ENCODE peak calls at places on chromosomes 11 and 22, in five cellular contexts. C is neural progenitor cell, E is Calu3, W is mucosa of descending colon, L is AG04449. V is an unnamed sample.

GRCh38 chr11:18650859-18651557 is 16.9 kb upstream of the SPTY2D1 start:
- DNase-seq in C (peak), W (peak), E (peak), L (no peak), V (peak)

GRCh38 chr11:120952503-120953229 is 71.2 kb upstream of the TBCEL start:
- DNase-seq in C (peak), L (peak), E (peak), W (peak), V (peak)

GRCh38 chr11:65915821-65916251 is 3.0 kb downstream of the C11orf68 start:
- DNase-seq in L (peak), E (peak), W (peak), C (no peak), V (peak)

GRCh38 chr11:91749231-91749630 is 475.4 kb upstream of the FAT3 start:
- DNase-seq in C (no peak), E (no peak), W (no peak), L (no peak), V (no peak)

GRCh38 chr11:76153609-76153949 is 52.7 kb downstream of the WNT11 start:
- DNase-seq in E (no peak), C (no peak), L (peak), W (no peak), V (no peak)

GRCh38 chr11:62139526-62140301 is 15.9 kb downstream of the INCENP start:
- DNase-seq in L (no peak), E (no peak), W (no peak), C (no peak), V (no peak)

GRCh38 chr11:11980841-11981308 is 27.6 kb downstream of the DKK3 start:
- DNase-seq in C (no peak), L (no peak), W (no peak), E (no peak), V (no peak)

GRCh38 chr11:30876656-30877371 is 290.7 kb upstream of the MPPED2 start:
- DNase-seq in L (no peak), E (no peak), W (no peak), C (no peak), V (no peak)

GRCh38 chr11:40885257-40885947 is 574.0 kb downstream of the LRRC4C start:
- DNase-seq in C (no peak), W (no peak), L (no peak), E (no peak), V (no peak)

GRCh38 chr22:19892249-19892879 is 37.7 kb upstream of the GNB1L start:
- DNase-seq in W (no peak), E (no peak), L (no peak), C (peak), V (no peak)

GRCh38 chr11:104148074-104148473 is 15.9 kb downstream of the PDGFD start:
- DNase-seq in C (no peak), E (no peak), W (no peak), L (no peak), V (peak)

GRCh38 chr22:26589845-26590524 is at the start of gene TPST2:
- DNase-seq in L (no peak), C (peak), E (peak), W (peak), V (peak)

GRCh38 chr11:88284306-88285057 is 53.1 kb downstream of the CTSC start:
- DNase-seq in E (no peak), W (no peak), L (no peak), C (no peak), V (no peak)

GRCh38 chr11:12893787-12894672 is 115.1 kb upstream of the RASSF10 start:
- DNase-seq in L (no peak), C (peak), E (peak), W (peak), V (peak)

GRCh38 chr11:71266114-71266833 is 13.9 kb upstream of the SHANK2 start:
- DNase-seq in W (peak), E (peak), L (no peak), C (no peak), V (no peak)

GRCh38 chr22:38513063-38513462 is 7.0 kb upstream of the DDX17 start:
- DNase-seq in C (peak), E (peak), W (peak), L (no peak), V (no peak)

GRCh38 chr11:66956689-66957290 is 1.4 kb downstream of the PC start:
- DNase-seq in E (peak), C (peak), L (no peak), W (no peak), V (no peak)

GRCh38 chr11:75406338-75406777 is 7.0 kb downstream of the RPS3 start:
- DNase-seq in W (no peak), E (no peak), L (no peak), C (no peak), V (no peak)

GRCh38 chr11:20021771-20022362 is 138.4 kb downstream of the DBX1 start:
- DNase-seq in L (no peak), W (no peak), E (peak), C (peak), V (no peak)

GRCh38 chr22:37069319-37069718 is 17.8 kb downstream of the KCTD17 start:
- DNase-seq in L (no peak), W (no peak), E (no peak), C (no peak), V (no peak)

GRCh38 chr11:1656061-1656441 is 26.5 kb downstream of the KRTAP5-5 start:
- DNase-seq in L (no peak), W (no peak), E (no peak), C (no peak), V (no peak)

GRCh38 chr11:1574256-1575242 is 2.5 kb upstream of the DUSP8 start:
- DNase-seq in W (peak), L (no peak), C (peak), E (peak), V (no peak)

GRCh38 chr11:119207607-119208006 is 1.5 kb downstream of the CBL start:
- DNase-seq in W (no peak), E (no peak), L (no peak), C (no peak), V (no peak)

GRCh38 chr11:78030429-78031325 is 7.6 kb upstream of the KCTD14 start:
- DNase-seq in E (peak), C (peak), L (no peak), W (peak), V (peak)

GRCh38 chr11:131378931-131379330 is 8.5 kb downstream of the NTM start:
- DNase-seq in L (no peak), C (no peak), W (no peak), E (no peak), V (no peak)

GRCh38 chr11:10778217-10778970 is 27.3 kb downstream of the CTR9 start:
- DNase-seq in E (no peak), W (no peak), L (peak), C (no peak), V (peak)

GRCh38 chr22:30752771-30753170 is 58.1 kb downstream of the OSBP2 start:
- DNase-seq in E (no peak), C (no peak), L (no peak), W (no peak), V (no peak)

GRCh38 chr22:30753701-30754100 is 59.0 kb downstream of the OSBP2 start:
- DNase-seq in L (no peak), C (no peak), W (no peak), E (no peak), V (no peak)

GRCh38 chr22:30754521-30754920 is 59.8 kb downstream of the OSBP2 start:
- DNase-seq in E (no peak), W (no peak), C (no peak), L (no peak), V (no peak)

GRCh38 chr22:30755760-30756124 is 61.1 kb downstream of the OSBP2 start:
- DNase-seq in W (no peak), L (no peak), C (no peak), E (no peak), V (no peak)

DNA sequence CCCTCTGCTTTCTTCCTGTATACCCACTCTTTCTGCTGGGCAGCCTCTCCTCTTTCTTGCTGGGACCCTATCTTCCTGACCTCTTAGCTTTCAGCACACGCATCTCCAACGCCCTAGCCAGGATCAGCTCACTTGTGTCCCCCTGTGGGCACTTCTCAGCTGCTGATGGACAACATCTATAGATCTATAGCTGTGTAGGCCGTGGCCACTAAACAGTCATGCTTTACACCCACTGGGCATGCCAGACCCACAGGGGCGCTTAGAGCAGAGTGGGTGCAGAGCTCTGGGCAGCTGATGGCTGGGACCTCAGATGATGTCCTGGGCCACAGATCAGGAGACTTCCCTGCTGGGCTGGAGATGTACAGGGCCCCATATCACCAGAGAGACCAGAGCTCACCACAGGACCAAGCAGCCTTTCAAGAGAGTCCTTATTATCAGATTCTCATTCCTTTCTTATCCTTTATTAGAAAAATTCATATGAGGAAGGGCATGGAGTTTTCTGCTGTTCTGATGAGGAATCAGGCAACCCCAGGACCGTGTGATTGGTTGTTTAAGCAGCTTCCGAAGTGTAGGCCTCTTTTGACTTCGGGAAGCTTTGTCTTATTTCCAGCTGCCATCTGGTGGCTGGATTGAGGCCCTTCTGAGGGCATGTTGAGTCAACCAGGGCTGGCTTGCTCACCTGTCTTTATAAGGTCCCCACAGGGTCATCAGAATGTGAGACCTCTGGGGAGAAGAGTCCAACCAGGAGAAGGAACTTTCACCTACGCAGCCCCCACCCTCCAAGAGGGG is 60.5 kb downstream of the OSBP2 start:
- DNase-seq in E (peak), W (peak), L (peak), C (peak), V (peak)
- TF ChIP-seq CTCF in E (peak), W (peak), L (peak), C (peak), V (peak)

GRCh38 chr11:370087-370941 is 1.0 kb downstream of the B4GALNT4 start:
- DNase-seq in C (peak), W (no peak), E (no peak), L (no peak), V (no peak)
- TF ChIP-seq CTCF in C (peak), W (no peak), E (no peak), L (no peak), V (peak)

GRCh38 chr11:101759771-101760450 is 154.9 kb upstream of the CEP126 start:
- DNase-seq in E (no peak), L (no peak), W (no peak), C (no peak), V (no peak)
- TF ChIP-seq CTCF in E (no peak), L (no peak), W (no peak), C (no peak), V (peak)

DNA sequence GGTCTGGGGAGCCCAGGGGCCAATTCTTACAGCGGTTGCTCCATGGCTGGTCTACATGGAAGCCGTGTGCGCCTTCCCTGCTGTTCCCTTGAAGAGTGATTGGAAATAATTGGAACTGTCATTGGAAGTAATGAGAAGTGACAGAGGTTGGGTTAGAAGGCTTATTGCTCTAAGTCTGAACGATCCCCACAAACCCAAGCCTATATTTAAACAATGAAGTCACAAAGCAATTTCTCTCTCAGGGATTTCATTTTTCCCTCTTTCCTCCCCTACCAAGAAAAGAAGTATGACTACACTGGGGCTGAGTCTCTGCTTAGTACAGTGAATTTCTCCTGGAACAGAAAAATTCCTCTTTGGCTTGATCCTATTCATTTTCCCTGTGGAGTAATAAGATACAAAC is 7.8 kb downstream of the CLMP start:
- DNase-seq in C (no peak), L (no peak), W (no peak), E (no peak), V (no peak)
- TF ChIP-seq CTCF in C (no peak), L (no peak), W (no peak), E (no peak), V (no peak)

GRCh38 chr11:69922015-69922595 is 102.9 kb upstream of the FGF3 start:
- DNase-seq in E (no peak), L (no peak), W (no peak), C (no peak), V (no peak)
- TF ChIP-seq CTCF in E (no peak), L (no peak), W (no peak), C (no peak), V (no peak)

GRCh38 chr11:36469063-36469462 is 41.0 kb downstream of the TRAF6 start:
- DNase-seq in W (no peak), E (no peak), C (peak), L (no peak), V (no peak)
- TF ChIP-seq CTCF in W (no peak), E (no peak), C (peak), L (peak), V (peak)

V was measured in astrocyte of the cerebellum.